ENCODE peak calls at places on chromosomes 12 and 14, in nine cellular contexts. One of them, this sample, is unnamed.
A peak's percentile ranks its signal among the peaks of the same experiment; 100 is the strongest.

GRCh38 chr14:99535448-99535847 is 54.2 kb downstream of the CCNK start:
- DNase-seq in IMR-90: no peak
- DNase-seq in SW480: no peak
- DNase-seq in Kasumi-1: no peak
- DNase-seq in GM12892: no peak
- DNase-seq in bronchial epithelial cell: no peak
- DNase-seq in ovary: no peak
- DNase-seq in A549: no peak
- DNase-seq in LNCaP clone FGC: no peak
- DNase-seq in this sample: no peak

GRCh38 chr12:76666272-76666845 is 97.6 kb upstream of the ZDHHC17 start:
- DNase-seq in IMR-90: no peak
- DNase-seq in ovary: no peak
- DNase-seq in LNCaP clone FGC: no peak
- DNase-seq in SW480: no peak
- DNase-seq in A549: no peak
- DNase-seq in Kasumi-1: no peak
- DNase-seq in GM12892: no peak
- DNase-seq in bronchial epithelial cell: no peak
- DNase-seq in this sample: no peak

GRCh38 chr12:127150028-127150427 is 1116.9 kb upstream of the TMEM132C start:
- DNase-seq in ovary: no peak
- DNase-seq in IMR-90: no peak
- DNase-seq in GM12892: no peak
- DNase-seq in LNCaP clone FGC: no peak
- DNase-seq in bronchial epithelial cell: no peak
- DNase-seq in A549: no peak
- DNase-seq in SW480: no peak
- DNase-seq in Kasumi-1: no peak
- DNase-seq in this sample: no peak

GRCh38 chr14:35159742-35160409 is 37.5 kb downstream of the PRORP start:
- DNase-seq in A549: peak; percentile 88
- DNase-seq in SW480: peak; percentile 73
- DNase-seq in IMR-90: peak; percentile 97
- DNase-seq in ovary: no peak
- DNase-seq in bronchial epithelial cell: peak; percentile 99
- DNase-seq in GM12892: no peak
- DNase-seq in LNCaP clone FGC: no peak
- DNase-seq in Kasumi-1: no peak
- DNase-seq in this sample: peak; percentile 92

GRCh38 chr12:48160807-48161206 is 3.5 kb upstream of the ASB8 start:
- DNase-seq in GM12892: no peak
- DNase-seq in A549: no peak
- DNase-seq in bronchial epithelial cell: no peak
- DNase-seq in SW480: no peak
- DNase-seq in ovary: no peak
- DNase-seq in Kasumi-1: peak; percentile 93
- DNase-seq in LNCaP clone FGC: no peak
- DNase-seq in IMR-90: no peak
- DNase-seq in this sample: no peak

GRCh38 chr12:94722664-94723063 is 72.3 kb upstream of the TMCC3 start:
- DNase-seq in SW480: no peak
- DNase-seq in A549: no peak
- DNase-seq in ovary: no peak
- DNase-seq in bronchial epithelial cell: no peak
- DNase-seq in IMR-90: no peak
- DNase-seq in LNCaP clone FGC: no peak
- DNase-seq in GM12892: no peak
- DNase-seq in Kasumi-1: no peak
- DNase-seq in this sample: no peak

GRCh38 chr14:100695423-100695738 is 31.3 kb upstream of the DLK1 start:
- DNase-seq in A549: no peak
- DNase-seq in SW480: no peak
- DNase-seq in Kasumi-1: no peak
- DNase-seq in LNCaP clone FGC: no peak
- DNase-seq in GM12892: no peak
- DNase-seq in bronchial epithelial cell: no peak
- DNase-seq in IMR-90: no peak
- DNase-seq in ovary: no peak
- DNase-seq in this sample: no peak

GRCh38 chr14:72552236-72552635 is 341.7 kb downstream of the DPF3 start:
- DNase-seq in SW480: no peak
- DNase-seq in A549: no peak
- DNase-seq in IMR-90: no peak
- DNase-seq in Kasumi-1: no peak
- DNase-seq in LNCaP clone FGC: no peak
- DNase-seq in bronchial epithelial cell: no peak
- DNase-seq in ovary: no peak
- DNase-seq in GM12892: no peak
- DNase-seq in this sample: no peak

GRCh38 chr14:24368562-24369252 is 723 bp downstream of the NFATC4 start:
- DNase-seq in A549: no peak
- DNase-seq in Kasumi-1: no peak
- DNase-seq in IMR-90: peak; percentile 74
- DNase-seq in SW480: no peak
- DNase-seq in GM12892: peak; percentile 48
- DNase-seq in ovary: peak; percentile 91
- DNase-seq in LNCaP clone FGC: no peak
- DNase-seq in bronchial epithelial cell: no peak
- DNase-seq in this sample: no peak

GRCh38 chr12:50074936-50075807 is 10.0 kb upstream of the SMARCD1 start:
- DNase-seq in SW480: peak; percentile 72
- DNase-seq in GM12892: peak; percentile 83
- DNase-seq in ovary: peak; percentile 90
- DNase-seq in Kasumi-1: peak; percentile 80
- DNase-seq in bronchial epithelial cell: peak; percentile 53
- DNase-seq in A549: peak; percentile 86
- DNase-seq in IMR-90: peak; percentile 76
- DNase-seq in LNCaP clone FGC: peak; percentile 50
- DNase-seq in this sample: peak; percentile 77

GRCh38 chr12:62808166-62808879 is 126.6 kb downstream of the PPM1H start:
- DNase-seq in ovary: no peak
- DNase-seq in SW480: no peak
- DNase-seq in Kasumi-1: no peak
- DNase-seq in A549: no peak
- DNase-seq in IMR-90: no peak
- DNase-seq in bronchial epithelial cell: no peak
- DNase-seq in GM12892: no peak
- DNase-seq in LNCaP clone FGC: no peak
- DNase-seq in this sample: no peak

GRCh38 chr14:92578511-92578910 is 64.9 kb downstream of the RIN3 start:
- DNase-seq in SW480: no peak
- DNase-seq in Kasumi-1: no peak
- DNase-seq in LNCaP clone FGC: no peak
- DNase-seq in GM12892: no peak
- DNase-seq in bronchial epithelial cell: peak; percentile 25
- DNase-seq in A549: no peak
- DNase-seq in ovary: no peak
- DNase-seq in IMR-90: peak; percentile 72
- DNase-seq in this sample: no peak

GRCh38 chr12:28027947-28028724 is 55.6 kb upstream of the PTHLH start:
- DNase-seq in ovary: no peak
- DNase-seq in LNCaP clone FGC: no peak
- DNase-seq in A549: no peak
- DNase-seq in bronchial epithelial cell: peak; percentile 40
- DNase-seq in Kasumi-1: peak; percentile 52
- DNase-seq in SW480: no peak
- DNase-seq in GM12892: no peak
- DNase-seq in IMR-90: peak; percentile 45
- DNase-seq in this sample: peak; percentile 45

GRCh38 chr14:58861546-58861945 is 223.8 kb downstream of the DACT1 start:
- DNase-seq in bronchial epithelial cell: no peak
- DNase-seq in A549: no peak
- DNase-seq in SW480: no peak
- DNase-seq in ovary: no peak
- DNase-seq in Kasumi-1: no peak
- DNase-seq in LNCaP clone FGC: no peak
- DNase-seq in IMR-90: no peak
- DNase-seq in GM12892: no peak
- DNase-seq in this sample: no peak

GRCh38 chr12:67306712-67307111 is 37.6 kb downstream of the CAND1 start:
- DNase-seq in ovary: no peak
- DNase-seq in A549: no peak
- DNase-seq in IMR-90: no peak
- DNase-seq in SW480: no peak
- DNase-seq in GM12892: no peak
- DNase-seq in bronchial epithelial cell: no peak
- DNase-seq in Kasumi-1: no peak
- DNase-seq in LNCaP clone FGC: no peak
- DNase-seq in this sample: no peak

GRCh38 chr12:96103067-96103650 is 67.8 kb upstream of the LTA4H start:
- DNase-seq in IMR-90: no peak
- DNase-seq in bronchial epithelial cell: no peak
- DNase-seq in ovary: no peak
- DNase-seq in SW480: no peak
- DNase-seq in Kasumi-1: peak; percentile 32
- DNase-seq in GM12892: no peak
- DNase-seq in A549: no peak
- DNase-seq in LNCaP clone FGC: no peak
- DNase-seq in this sample: no peak

GRCh38 chr12:95648990-95649791 is 97.9 kb upstream of the USP44 start:
- DNase-seq in GM12892: no peak
- DNase-seq in IMR-90: peak; percentile 62
- DNase-seq in ovary: no peak
- DNase-seq in LNCaP clone FGC: no peak
- DNase-seq in A549: peak; percentile 91
- DNase-seq in Kasumi-1: no peak
- DNase-seq in bronchial epithelial cell: peak; percentile 91
- DNase-seq in SW480: peak; percentile 30
- DNase-seq in this sample: peak; percentile 49

GRCh38 chr14:99672506-99673327 is 11.4 kb upstream of the CYP46A1 start:
- DNase-seq in A549: no peak
- DNase-seq in Kasumi-1: peak; percentile 30
- DNase-seq in ovary: no peak
- DNase-seq in IMR-90: no peak
- DNase-seq in LNCaP clone FGC: no peak
- DNase-seq in SW480: peak; percentile 30
- DNase-seq in bronchial epithelial cell: no peak
- DNase-seq in GM12892: peak; percentile 46
- DNase-seq in this sample: no peak

GRCh38 chr14:38481939-38482678 is 226.2 kb upstream of the CLEC14A start:
- DNase-seq in IMR-90: peak; percentile 70
- DNase-seq in ovary: no peak
- DNase-seq in bronchial epithelial cell: peak; percentile 5
- DNase-seq in A549: peak; percentile 29
- DNase-seq in Kasumi-1: no peak
- DNase-seq in SW480: no peak
- DNase-seq in GM12892: no peak
- DNase-seq in LNCaP clone FGC: no peak
- DNase-seq in this sample: peak; percentile 34

GRCh38 chr12:94172031-94172430 is 23.7 kb downstream of the PLXNC1 start:
- DNase-seq in ovary: no peak
- DNase-seq in GM12892: no peak
- DNase-seq in SW480: no peak
- DNase-seq in Kasumi-1: no peak
- DNase-seq in IMR-90: peak; percentile 46
- DNase-seq in LNCaP clone FGC: no peak
- DNase-seq in A549: no peak
- DNase-seq in bronchial epithelial cell: no peak
- DNase-seq in this sample: peak; percentile 79

GRCh38 chr12:100311317-100311716 is 44.3 kb downstream of the SCYL2 start:
- DNase-seq in ovary: no peak
- DNase-seq in A549: no peak
- DNase-seq in SW480: no peak
- DNase-seq in Kasumi-1: no peak
- DNase-seq in IMR-90: no peak
- DNase-seq in GM12892: no peak
- DNase-seq in bronchial epithelial cell: no peak
- DNase-seq in LNCaP clone FGC: no peak
- DNase-seq in this sample: no peak

GRCh38 chr14:51086044-51086443 is 8.9 kb downstream of the TRIM9 start:
- DNase-seq in LNCaP clone FGC: no peak
- DNase-seq in Kasumi-1: no peak
- DNase-seq in IMR-90: no peak
- DNase-seq in SW480: no peak
- DNase-seq in bronchial epithelial cell: no peak
- DNase-seq in A549: no peak
- DNase-seq in ovary: no peak
- DNase-seq in GM12892: no peak
- DNase-seq in this sample: no peak

GRCh38 chr12:26809611-26810298 is 23.2 kb downstream of the ITPR2 start:
- DNase-seq in A549: no peak
- DNase-seq in bronchial epithelial cell: no peak
- DNase-seq in SW480: no peak
- DNase-seq in Kasumi-1: no peak
- DNase-seq in ovary: no peak
- DNase-seq in IMR-90: no peak
- DNase-seq in GM12892: no peak
- DNase-seq in LNCaP clone FGC: no peak
- DNase-seq in this sample: no peak

GRCh38 chr12:2035421-2036080 is 17.2 kb upstream of the CACNA1C start:
- DNase-seq in Kasumi-1: peak; percentile 1
- DNase-seq in A549: no peak
- DNase-seq in ovary: no peak
- DNase-seq in IMR-90: no peak
- DNase-seq in LNCaP clone FGC: no peak
- DNase-seq in bronchial epithelial cell: no peak
- DNase-seq in SW480: no peak
- DNase-seq in GM12892: no peak
- DNase-seq in this sample: no peak

GRCh38 chr12:131555866-131556265 is 155.0 kb upstream of the SFSWAP start:
- DNase-seq in ovary: no peak
- DNase-seq in bronchial epithelial cell: no peak
- DNase-seq in A549: no peak
- DNase-seq in LNCaP clone FGC: no peak
- DNase-seq in GM12892: no peak
- DNase-seq in SW480: no peak
- DNase-seq in IMR-90: no peak
- DNase-seq in Kasumi-1: no peak
- DNase-seq in this sample: no peak

GRCh38 chr12:11164384-11164783 is 6.6 kb upstream of the SMIM10L1 start:
- DNase-seq in SW480: no peak
- DNase-seq in bronchial epithelial cell: no peak
- DNase-seq in A549: no peak
- DNase-seq in GM12892: no peak
- DNase-seq in LNCaP clone FGC: no peak
- DNase-seq in Kasumi-1: no peak
- DNase-seq in IMR-90: peak; percentile 28
- DNase-seq in ovary: no peak
- DNase-seq in this sample: no peak